ENCODE peak calls at places on chromosome 2, in seven cellular contexts. G, Y, Q, A, E, B and M are unnamed samples.
A peak's percentile ranks its signal among the peaks of the same experiment; 100 is the strongest.

GRCh38 chr2:201883559-201883958 is 77.2 kb downstream of the CDK15 start:
- DNase-seq in G (no peak), A (no peak), B (no peak), E (no peak), Y (peak; percentile 62), Q (no peak), M (no peak)

GRCh38 chr2:233430651-233431050 is 76.4 kb downstream of the DGKD start:
- DNase-seq in B (no peak), E (no peak), Q (no peak), Y (no peak), A (no peak), G (no peak), M (no peak)

GRCh38 chr2:12824304-12824761 is 107.6 kb downstream of the TRIB2 start:
- DNase-seq in A (no peak), G (no peak), B (peak; percentile 18), E (no peak), Y (no peak), Q (peak; percentile 32), M (no peak)

GRCh38 chr2:232892843-232893242 is 22.8 kb downstream of the SNORC start:
- DNase-seq in Q (no peak), G (no peak), A (no peak), E (no peak), Y (no peak), B (no peak), M (no peak)

GRCh38 chr2:171587567-171587966 is 65.3 kb downstream of the CYBRD1 start:
- DNase-seq in G (no peak), A (no peak), Q (no peak), B (no peak), Y (no peak), E (no peak), M (no peak)

GRCh38 chr2:169361706-169362345 is 508 bp downstream of the LRP2 start:
- DNase-seq in G (no peak), Q (peak; percentile 18), Y (no peak), E (no peak), A (no peak), B (peak; percentile 71), M (no peak)

GRCh38 chr2:174663572-174663971 is 66.0 kb upstream of the WIPF1 start:
- DNase-seq in G (no peak), A (no peak), B (peak; percentile 65), Y (no peak), E (no peak), Q (peak; percentile 68), M (no peak)

GRCh38 chr2:241381872-241382271 is 25.8 kb downstream of the FARP2 start:
- DNase-seq in B (no peak), A (no peak), Y (no peak), G (no peak), Q (peak; percentile 72), E (no peak), M (no peak)

GRCh38 chr2:239676716-239677454 is 276.1 kb upstream of the HDAC4 start:
- DNase-seq in B (no peak), Q (no peak), E (no peak), Y (no peak), A (no peak), G (no peak), M (no peak)

GRCh38 chr2:232367016-232367415 is 11.5 kb upstream of the ALPP start:
- DNase-seq in Q (no peak), E (no peak), Y (no peak), A (no peak), G (no peak), B (no peak), M (no peak)

GRCh38 chr2:128362889-128363228 is 44.2 kb upstream of the HS6ST1 start:
- DNase-seq in E (peak; percentile 51), A (no peak), Y (no peak), B (peak; percentile 65), G (no peak), Q (no peak), M (no peak)

GRCh38 chr2:96642564-96643350 is at the start of gene FER1L5:
- DNase-seq in A (peak; percentile 31), Y (no peak), B (peak; percentile 53), G (no peak), E (no peak), Q (no peak), M (no peak)

GRCh38 chr2:72254831-72255447 is 107.3 kb upstream of the CYP26B1 start:
- DNase-seq in B (no peak), Y (no peak), G (no peak), Q (no peak), E (no peak), A (no peak), M (no peak)

GRCh38 chr2:207511851-207512250 is 17.9 kb upstream of the CREB1 start:
- DNase-seq in A (no peak), B (no peak), E (no peak), Q (no peak), G (peak; percentile 38), Y (no peak), M (no peak)

GRCh38 chr2:240060977-240061591 is 7.8 kb upstream of the OR6B3 start:
- DNase-seq in E (peak; percentile 18), A (peak; percentile 54), Q (peak; percentile 60), Y (peak; percentile 56), B (peak; percentile 67), G (peak; percentile 79), M (peak; percentile 15)

GRCh38 chr2:227153307-227153706 is 10.7 kb downstream of the COL4A4 start:
- DNase-seq in E (no peak), Q (no peak), B (peak; percentile 22), G (no peak), A (no peak), Y (no peak), M (no peak)

GRCh38 chr2:221822416-221822815 is 250.3 kb upstream of the EPHA4 start:
- DNase-seq in A (no peak), B (no peak), Y (no peak), E (no peak), G (no peak), Q (no peak), M (no peak)

GRCh38 chr2:106839849-106840595 is 45.9 kb downstream of the ST6GAL2 start:
- DNase-seq in Y (peak; percentile 47), Q (no peak), A (no peak), G (peak; percentile 16), E (no peak), B (peak; percentile 58), M (no peak)

GRCh38 chr2:8320305-8320704 is 361.6 kb upstream of the ID2 start:
- DNase-seq in G (no peak), B (no peak), E (no peak), Y (no peak), Q (no peak), A (no peak), M (no peak)

GRCh38 chr2:23487735-23488492 is 102.9 kb downstream of the KLHL29 start:
- DNase-seq in G (no peak), Y (no peak), A (peak; percentile 36), E (peak; percentile 52), B (no peak), Q (no peak), M (no peak)

GRCh38 chr2:75094405-75094804 is 104.9 kb downstream of the TACR1 start:
- DNase-seq in Y (no peak), Q (no peak), E (no peak), B (no peak), G (no peak), A (no peak), M (no peak)

GRCh38 chr2:217951521-217952247 is 51.1 kb downstream of the TNS1 start:
- DNase-seq in B (no peak), E (no peak), Y (peak; percentile 7), G (no peak), A (no peak), Q (no peak), M (no peak)

GRCh38 chr2:217949448-217949847 is 53.3 kb downstream of the TNS1 start:
- DNase-seq in E (no peak), Q (no peak), B (no peak), A (no peak), G (no peak), Y (no peak), M (no peak)

GRCh38 chr2:217951091-217951490 is 51.7 kb downstream of the TNS1 start:
- DNase-seq in G (no peak), A (no peak), E (no peak), Y (no peak), B (no peak), Q (no peak), M (no peak)

GRCh38 chr2:217948897-217949296 is 53.9 kb downstream of the TNS1 start:
- DNase-seq in E (no peak), B (no peak), G (no peak), Q (no peak), Y (no peak), A (no peak), M (no peak)

GRCh38 chr2:217950401-217950871 is 52.4 kb downstream of the TNS1 start:
- DNase-seq in A (no peak), Q (no peak), Y (peak; percentile 19), E (no peak), B (peak; percentile 54), G (no peak), M (no peak)
- H3K4me3 ChIP-seq in A (no peak overlapping the region), Q (no peak overlapping the region), Y (no peak overlapping the region), E (no peak overlapping the region), B (no peak overlapping the region), G (no peak overlapping the region), M (no peak overlapping the region)

GRCh38 chr2:235132641-235133040 is 180.8 kb downstream of the SH3BP4 start:
- DNase-seq in A (no peak), Q (peak; percentile 12), E (no peak), Y (no peak), B (no peak), G (no peak), M (no peak)
- TF ChIP-seq CTCF in A (no peak), Q (no peak), E (no peak), Y (no peak), B (no peak), G (no peak), M (no peak)

DNA sequence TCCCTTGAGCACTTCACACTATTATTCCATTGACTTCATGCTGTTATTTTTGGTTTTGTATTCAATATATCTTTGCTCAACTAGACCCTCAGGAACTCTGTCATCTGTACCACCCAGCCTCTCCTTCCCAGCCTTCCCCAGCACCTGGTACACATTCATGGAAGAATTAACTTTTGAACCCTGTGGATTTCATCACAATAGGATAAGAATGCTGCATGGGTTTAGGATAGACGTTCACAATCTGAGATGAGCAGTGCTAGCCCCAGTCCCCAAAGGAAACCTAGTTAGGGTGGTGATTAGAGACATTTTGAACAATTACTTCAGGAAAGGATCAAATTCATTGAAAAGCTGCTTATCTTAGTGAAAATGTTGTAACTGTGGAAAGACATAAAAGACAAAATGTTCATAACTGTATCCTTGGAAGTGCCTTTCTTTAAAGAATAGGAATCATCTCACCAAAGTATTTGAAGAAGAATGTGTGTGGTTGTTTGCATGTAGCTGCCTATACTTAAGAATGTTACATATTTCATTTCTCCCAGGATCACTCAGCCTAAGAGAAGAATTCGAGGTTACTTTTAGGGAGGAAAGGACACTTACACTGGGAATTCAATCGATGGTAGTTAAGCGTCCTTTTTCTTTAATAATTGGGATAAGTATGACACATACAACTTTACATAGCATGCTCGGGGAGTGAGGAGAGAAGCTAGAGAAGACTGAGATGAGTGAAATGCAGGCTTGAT is 21.8 kb upstream of the CYP1B1 start:
- DNase-seq in E (no peak), Y (no peak), A (no peak), Q (no peak), B (no peak), G (no peak), M (no peak)
- H3K4me3 ChIP-seq in E (no peak overlapping the region), Y (no peak overlapping the region), A (no peak overlapping the region), Q (no peak overlapping the region), B (no peak overlapping the region), G (no peak overlapping the region), M (no peak overlapping the region)

DNA sequence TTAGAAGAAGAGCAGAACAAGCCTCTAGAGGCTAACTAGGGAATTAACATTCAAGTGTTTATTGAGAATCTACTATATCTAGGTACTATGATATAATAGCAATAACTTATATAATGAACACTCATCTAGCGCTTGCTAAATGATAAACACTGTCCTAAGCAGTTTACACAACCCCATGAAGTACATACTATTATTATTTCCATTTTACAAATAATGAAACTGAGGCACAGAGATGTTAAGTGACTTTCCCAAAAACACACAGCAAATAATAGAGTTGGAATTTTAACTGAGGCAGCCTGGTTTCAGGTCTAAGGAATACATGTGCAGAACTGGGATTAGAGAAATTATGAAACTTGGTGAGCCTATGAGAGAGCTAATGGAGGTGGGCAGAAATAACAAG is 893.4 kb downstream of the CPS1 start:
- DNase-seq in G (no peak), A (no peak), E (no peak), Y (no peak), B (no peak), Q (no peak), M (no peak)
- TF ChIP-seq CTCF in G (no peak), A (peak; percentile 35), E (no peak), Y (no peak), B (no peak), Q (no peak), M (no peak)